ENCODE peak calls at places on chromosomes 7 and 10, in six cellular contexts. One of them, this sample, is unnamed.

GRCh38 chr10:66925896-66926719 is at the start of gene LRRTM3:
- DNase-seq in GM23338: peak; percentile 95
- DNase-seq in brain microvascular endothelial cell: peak; percentile 88
- DNase-seq in pancreas: no peak
- DNase-seq in epithelial cell of proximal tubule: peak; percentile 39
- DNase-seq in PC-9: peak; percentile 41
- DNase-seq in this sample: peak; percentile 78

GRCh38 chr7:159094919-159095915 is 49.5 kb downstream of the VIPR2 start:
- DNase-seq in brain microvascular endothelial cell: no peak
- DNase-seq in epithelial cell of proximal tubule: no peak
- DNase-seq in GM23338: no peak
- DNase-seq in pancreas: peak; percentile 9
- DNase-seq in PC-9: no peak
- DNase-seq in this sample: no peak

GRCh38 chr10:70587045-70587658 is 15.4 kb downstream of the PRF1 start:
- DNase-seq in GM23338: no peak
- DNase-seq in pancreas: no peak
- DNase-seq in PC-9: no peak
- DNase-seq in epithelial cell of proximal tubule: no peak
- DNase-seq in brain microvascular endothelial cell: no peak
- DNase-seq in this sample: no peak

GRCh38 chr7:44131173-44132009 is 8.0 kb upstream of the POLD2 start:
- DNase-seq in epithelial cell of proximal tubule: no peak
- DNase-seq in brain microvascular endothelial cell: no peak
- DNase-seq in PC-9: peak; percentile 51
- DNase-seq in GM23338: peak; percentile 50
- DNase-seq in pancreas: no peak
- DNase-seq in this sample: no peak

GRCh38 chr10:91643700-91644099 is 10.8 kb upstream of the PPP1R3C start:
- DNase-seq in PC-9: peak; percentile 20
- DNase-seq in GM23338: peak; percentile 66
- DNase-seq in pancreas: no peak
- DNase-seq in epithelial cell of proximal tubule: no peak
- DNase-seq in brain microvascular endothelial cell: no peak
- DNase-seq in this sample: no peak

GRCh38 chr7:13231216-13231615 is 543.8 kb downstream of the ARL4A start:
- DNase-seq in GM23338: no peak
- DNase-seq in epithelial cell of proximal tubule: no peak
- DNase-seq in PC-9: no peak
- DNase-seq in pancreas: no peak
- DNase-seq in brain microvascular endothelial cell: no peak
- DNase-seq in this sample: no peak

GRCh38 chr10:90484518-90484917 is 373.3 kb downstream of the HTR7 start:
- DNase-seq in epithelial cell of proximal tubule: no peak
- DNase-seq in PC-9: peak; percentile 66
- DNase-seq in GM23338: no peak
- DNase-seq in pancreas: no peak
- DNase-seq in brain microvascular endothelial cell: peak; percentile 7
- DNase-seq in this sample: no peak

GRCh38 chr7:134448359-134449229 is 10.3 kb downstream of the AKR1B1 start:
- DNase-seq in pancreas: no peak
- DNase-seq in epithelial cell of proximal tubule: peak; percentile 47
- DNase-seq in brain microvascular endothelial cell: peak; percentile 74
- DNase-seq in PC-9: peak; percentile 84
- DNase-seq in GM23338: no peak
- DNase-seq in this sample: peak; percentile 86

GRCh38 chr7:4138866-4139265 is 543.2 kb upstream of the FOXK1 start:
- DNase-seq in pancreas: no peak
- DNase-seq in GM23338: no peak
- DNase-seq in PC-9: no peak
- DNase-seq in epithelial cell of proximal tubule: no peak
- DNase-seq in brain microvascular endothelial cell: no peak
- DNase-seq in this sample: no peak

GRCh38 chr7:157372300-157373232 is 35.8 kb downstream of the DNAJB6 start:
- DNase-seq in pancreas: no peak
- DNase-seq in GM23338: no peak
- DNase-seq in epithelial cell of proximal tubule: no peak
- DNase-seq in PC-9: no peak
- DNase-seq in brain microvascular endothelial cell: no peak
- DNase-seq in this sample: no peak

GRCh38 chr10:47113907-47114500 is 186.0 kb upstream of the GDF10 start:
- DNase-seq in pancreas: no peak
- DNase-seq in epithelial cell of proximal tubule: no peak
- DNase-seq in brain microvascular endothelial cell: no peak
- DNase-seq in GM23338: peak; percentile 30
- DNase-seq in PC-9: no peak
- DNase-seq in this sample: no peak

GRCh38 chr10:80603516-80603915 is 65.8 kb downstream of the SH2D4B start:
- DNase-seq in GM23338: no peak
- DNase-seq in epithelial cell of proximal tubule: no peak
- DNase-seq in pancreas: no peak
- DNase-seq in brain microvascular endothelial cell: no peak
- DNase-seq in PC-9: no peak
- DNase-seq in this sample: no peak

GRCh38 chr7:81990395-81990794 is 220.5 kb upstream of the HGF start:
- DNase-seq in epithelial cell of proximal tubule: peak; percentile 31
- DNase-seq in GM23338: no peak
- DNase-seq in pancreas: no peak
- DNase-seq in PC-9: no peak
- DNase-seq in brain microvascular endothelial cell: peak; percentile 6
- DNase-seq in this sample: peak; percentile 1

GRCh38 chr7:18212788-18213187 is 185.1 kb upstream of the PRPS1L1 start:
- DNase-seq in brain microvascular endothelial cell: no peak
- DNase-seq in PC-9: no peak
- DNase-seq in GM23338: no peak
- DNase-seq in epithelial cell of proximal tubule: no peak
- DNase-seq in pancreas: no peak
- DNase-seq in this sample: peak; percentile 26

DNA sequence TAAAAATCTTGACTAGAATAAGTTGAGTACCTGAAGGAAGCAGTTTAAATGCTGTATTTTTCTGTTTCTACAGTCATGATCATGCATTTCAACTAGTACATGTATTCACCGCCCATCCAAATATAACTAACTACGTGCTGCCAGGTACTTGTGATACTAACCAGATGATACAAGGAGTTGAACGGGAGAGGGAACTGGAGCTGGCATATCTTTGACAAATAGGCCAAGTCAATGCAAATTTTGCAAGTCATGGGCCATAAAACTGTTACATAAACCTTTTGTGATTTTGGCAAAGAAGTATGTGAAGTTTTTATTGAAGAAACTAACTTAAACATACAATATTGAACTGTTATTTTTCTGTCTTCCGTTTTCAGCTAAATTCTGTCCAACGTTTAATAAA is 14.5 kb downstream of the NUP42 start:
- DNase-seq in PC-9: no peak
- DNase-seq in GM23338: no peak
- DNase-seq in epithelial cell of proximal tubule: no peak
- DNase-seq in brain microvascular endothelial cell: no peak
- DNase-seq in pancreas: no peak
- DNase-seq in this sample: no peak
- TF ChIP-seq CTCF in PC-9: no peak
- TF ChIP-seq CTCF in GM23338: no peak
- TF ChIP-seq CTCF in epithelial cell of proximal tubule: no peak
- TF ChIP-seq CTCF in brain microvascular endothelial cell: no peak
- TF ChIP-seq CTCF in pancreas: no peak
- TF ChIP-seq CTCF in this sample: no peak

GRCh38 chr10:132337019-132337418 is 5.0 kb downstream of the LRRC27 start:
- DNase-seq in GM23338: peak; percentile 46
- DNase-seq in epithelial cell of proximal tubule: no peak
- DNase-seq in PC-9: no peak
- DNase-seq in pancreas: no peak
- DNase-seq in brain microvascular endothelial cell: no peak
- DNase-seq in this sample: peak; percentile 35
- H3K4me3 ChIP-seq in GM23338: no peak overlapping the region
- H3K4me3 ChIP-seq in epithelial cell of proximal tubule: no peak overlapping the region
- H3K4me3 ChIP-seq in PC-9: no peak overlapping the region
- H3K4me3 ChIP-seq in pancreas: no peak overlapping the region
- H3K4me3 ChIP-seq in brain microvascular endothelial cell: peak overlapping the region; percentile 40
- H3K4me3 ChIP-seq in this sample: peak overlapping the region; percentile 38

DNA sequence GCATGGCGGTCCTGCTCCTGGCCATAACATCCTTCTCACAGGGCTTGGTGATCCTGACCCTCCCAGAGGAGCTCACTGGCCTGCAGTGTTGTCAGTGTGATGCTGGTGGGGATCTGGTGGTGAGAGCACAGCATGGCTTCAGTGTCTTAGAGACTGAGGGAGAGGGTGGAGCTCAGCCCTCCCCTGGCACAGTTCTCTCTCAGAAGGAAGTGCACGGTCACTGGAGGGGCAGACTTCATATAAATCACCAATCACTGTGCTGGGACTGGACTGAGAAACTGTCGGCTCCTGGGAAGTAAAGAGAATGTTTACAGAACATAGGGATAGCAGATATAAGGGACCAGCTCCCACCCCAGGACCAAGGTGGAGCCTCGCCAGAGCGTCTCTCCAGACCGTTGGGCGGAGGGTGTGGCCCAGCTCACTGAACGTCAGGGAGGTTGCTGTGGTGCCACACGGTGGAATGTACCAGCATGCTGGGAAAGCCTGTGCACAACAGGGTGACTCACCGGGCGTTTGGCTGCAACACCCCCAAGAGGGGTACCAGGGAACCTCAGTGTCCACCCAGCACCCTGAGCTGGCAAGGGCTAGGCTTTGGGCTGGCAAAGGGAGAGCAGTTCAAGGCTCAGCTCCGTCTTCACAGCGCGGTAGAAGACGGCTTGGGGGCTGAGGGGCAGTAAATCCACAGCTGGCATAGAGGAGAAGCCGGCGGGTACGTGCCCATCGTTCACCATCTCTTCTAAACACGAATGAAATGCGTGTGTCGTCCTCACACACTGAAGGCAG is 8.8 kb upstream of the GET4 start:
- DNase-seq in epithelial cell of proximal tubule: peak; percentile 60
- DNase-seq in pancreas: peak; percentile 37
- DNase-seq in GM23338: no peak
- DNase-seq in brain microvascular endothelial cell: peak; percentile 24
- DNase-seq in PC-9: peak; percentile 74
- DNase-seq in this sample: peak; percentile 69
- TF ChIP-seq CTCF in epithelial cell of proximal tubule: no peak
- TF ChIP-seq CTCF in pancreas: no peak
- TF ChIP-seq CTCF in GM23338: no peak
- TF ChIP-seq CTCF in brain microvascular endothelial cell: no peak
- TF ChIP-seq CTCF in PC-9: no peak
- TF ChIP-seq CTCF in this sample: peak; percentile 17

GRCh38 chr10:35331894-35332640 is 4.2 kb upstream of the CCNY start:
- DNase-seq in pancreas: no peak
- DNase-seq in GM23338: no peak
- DNase-seq in epithelial cell of proximal tubule: peak; percentile 99
- DNase-seq in PC-9: peak; percentile 43
- DNase-seq in brain microvascular endothelial cell: peak; percentile 92
- DNase-seq in this sample: peak; percentile 92

GRCh38 chr10:35335718-35336083 is 608 bp upstream of the CCNY start:
- DNase-seq in GM23338: peak; percentile 46
- DNase-seq in PC-9: no peak
- DNase-seq in brain microvascular endothelial cell: no peak
- DNase-seq in pancreas: peak; percentile 19
- DNase-seq in epithelial cell of proximal tubule: no peak
- DNase-seq in this sample: no peak

GRCh38 chr10:35335133-35335532 is 1.2 kb upstream of the CCNY start:
- DNase-seq in epithelial cell of proximal tubule: peak; percentile 56
- DNase-seq in GM23338: no peak
- DNase-seq in pancreas: no peak
- DNase-seq in PC-9: no peak
- DNase-seq in brain microvascular endothelial cell: no peak
- DNase-seq in this sample: no peak

GRCh38 chr10:35336084-35336831 is at the start of gene CCNY:
- DNase-seq in epithelial cell of proximal tubule: no peak
- DNase-seq in pancreas: peak; percentile 80
- DNase-seq in PC-9: peak; percentile 67
- DNase-seq in brain microvascular endothelial cell: peak; percentile 46
- DNase-seq in GM23338: peak; percentile 75
- DNase-seq in this sample: peak; percentile 72

DNA sequence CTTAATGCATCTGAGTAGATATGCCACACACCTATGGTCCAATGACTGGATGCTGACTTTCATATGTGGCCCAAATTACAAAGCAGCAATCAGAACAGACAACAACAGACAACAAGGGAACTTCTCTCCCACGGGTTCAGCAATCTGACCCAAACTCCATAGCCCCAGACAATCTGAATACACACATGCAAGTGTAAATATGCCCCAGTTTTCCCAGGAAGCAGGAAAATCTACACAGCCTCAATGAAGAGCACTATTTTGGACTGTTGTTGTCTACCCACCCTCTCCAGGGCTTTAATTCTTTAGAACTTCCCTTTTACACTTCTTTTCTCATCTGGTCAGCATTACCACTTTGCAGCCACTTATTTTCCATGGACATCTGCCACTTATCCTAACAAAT is 2.0 kb upstream of the CCNY start:
- DNase-seq in GM23338: no peak
- DNase-seq in PC-9: no peak
- DNase-seq in pancreas: no peak
- DNase-seq in brain microvascular endothelial cell: no peak
- DNase-seq in epithelial cell of proximal tubule: no peak
- DNase-seq in this sample: no peak
- H3K4me3 ChIP-seq in GM23338: no peak overlapping the region
- H3K4me3 ChIP-seq in PC-9: peak overlapping the region; percentile 48
- H3K4me3 ChIP-seq in pancreas: no peak overlapping the region
- H3K4me3 ChIP-seq in brain microvascular endothelial cell: no peak overlapping the region
- H3K4me3 ChIP-seq in epithelial cell of proximal tubule: peak overlapping the region; percentile 85
- H3K4me3 ChIP-seq in this sample: no peak overlapping the region

GRCh38 chr10:50312464-50313437 is 61.4 kb upstream of the ASAH2 start:
- DNase-seq in GM23338: no peak
- DNase-seq in pancreas: no peak
- DNase-seq in brain microvascular endothelial cell: peak; percentile 70
- DNase-seq in epithelial cell of proximal tubule: no peak
- DNase-seq in PC-9: no peak
- DNase-seq in this sample: peak; percentile 75
- TF ChIP-seq CTCF in GM23338: no peak
- TF ChIP-seq CTCF in pancreas: no peak
- TF ChIP-seq CTCF in brain microvascular endothelial cell: no peak
- TF ChIP-seq CTCF in epithelial cell of proximal tubule: no peak
- TF ChIP-seq CTCF in PC-9: no peak
- TF ChIP-seq CTCF in this sample: no peak

GRCh38 chr7:116213361-116214155 is 3.2 kb downstream of the TES start:
- DNase-seq in brain microvascular endothelial cell: peak; percentile 64
- DNase-seq in epithelial cell of proximal tubule: no peak
- DNase-seq in PC-9: no peak
- DNase-seq in pancreas: no peak
- DNase-seq in GM23338: no peak
- DNase-seq in this sample: no peak
- H3K4me3 ChIP-seq in brain microvascular endothelial cell: no peak overlapping the region
- H3K4me3 ChIP-seq in epithelial cell of proximal tubule: no peak overlapping the region
- H3K4me3 ChIP-seq in PC-9: peak overlapping the region; percentile 87
- H3K4me3 ChIP-seq in pancreas: no peak overlapping the region
- H3K4me3 ChIP-seq in GM23338: no peak overlapping the region
- H3K4me3 ChIP-seq in this sample: no peak overlapping the region

GRCh38 chr10:12405342-12406320 is 56.3 kb downstream of the CAMK1D start:
- DNase-seq in brain microvascular endothelial cell: no peak
- DNase-seq in epithelial cell of proximal tubule: no peak
- DNase-seq in PC-9: no peak
- DNase-seq in pancreas: no peak
- DNase-seq in GM23338: peak; percentile 16
- DNase-seq in this sample: peak; percentile 35
- TF ChIP-seq CTCF in brain microvascular endothelial cell: no peak
- TF ChIP-seq CTCF in epithelial cell of proximal tubule: no peak
- TF ChIP-seq CTCF in PC-9: no peak
- TF ChIP-seq CTCF in pancreas: no peak
- TF ChIP-seq CTCF in GM23338: peak; percentile 38
- TF ChIP-seq CTCF in this sample: no peak

This sample was measured in astrocyte of the spinal cord.